ENCODE peak calls at places on chromosome 16, in ten cellular contexts. Z is AG04450; C is stomach; F is effector memory CD4-positive, alpha-beta T cell; J is fibroblast of lung; A is HTR-8/SVneo; L is activated T-helper 2 cell treated with anti-CD3 and anti-CD28 coated beads, Interferon-gamma antibody, Interleukin-2, Interleukin-4, amounts not matched to agents 10 μg/mL and 5 μg/mL and 100 μg/mL, durations not matched to agents 14 hours and 24 hours and 36 hours; H is cardiac fibroblast; V is left lung; P is lung. I is an unnamed sample.

GRCh38 chr16:11736903-11737302 is 5.8 kb downstream of the TXNDC11 start:
- DNase-seq in V (no peak), A (no peak), C (no peak), J (no peak), L (no peak), P (no peak), H (no peak), F (no peak), Z (no peak), I (no peak)

GRCh38 chr16:20954574-20954973 is 54.0 kb downstream of the LYRM1 start:
- DNase-seq in L (no peak), F (no peak), J (no peak), H (no peak), C (no peak), V (no peak), A (no peak), P (no peak), Z (no peak), I (no peak)

GRCh38 chr16:72072514-72073342 is 9.7 kb downstream of the HPR start:
- DNase-seq in A (no peak), P (no peak), F (no peak), J (peak; percentile 49), C (no peak), Z (no peak), H (peak; percentile 85), V (no peak), L (no peak), I (no peak)

GRCh38 chr16:67238806-67239470 is 8.3 kb downstream of the FHOD1 start:
- DNase-seq in H (no peak), J (no peak), C (no peak), L (no peak), A (no peak), V (no peak), Z (no peak), P (no peak), F (no peak), I (no peak)

GRCh38 chr16:87740441-87740840 is 25.3 kb downstream of the KLHDC4 start:
- DNase-seq in F (no peak), J (peak; percentile 38), A (no peak), H (no peak), C (no peak), V (no peak), Z (no peak), L (no peak), P (no peak), I (no peak)

GRCh38 chr16:14629612-14629918 is 495 bp downstream of the PARN start:
- DNase-seq in C (no peak), H (no peak), L (no peak), V (no peak), Z (no peak), J (peak; percentile 5), A (peak; percentile 10), F (no peak), P (no peak), I (no peak)

GRCh38 chr16:8877894-8878522 is 4.1 kb upstream of the LITAFD start:
- DNase-seq in F (no peak), Z (no peak), V (no peak), A (no peak), L (no peak), H (no peak), J (no peak), C (no peak), P (no peak), I (no peak)

GRCh38 chr16:8865145-8865882 is 3.5 kb downstream of the CARHSP1 start:
- DNase-seq in A (no peak), L (no peak), C (no peak), J (no peak), Z (no peak), P (no peak), V (no peak), F (no peak), H (no peak), I (no peak)

GRCh38 chr16:50166511-50167500 is 13.7 kb downstream of the TENT4B start:
- DNase-seq in P (no peak), Z (no peak), F (no peak), C (no peak), A (no peak), J (no peak), V (no peak), H (no peak), L (no peak), I (no peak)

GRCh38 chr16:24051125-24051524 is 205.0 kb upstream of the CACNG3 start:
- DNase-seq in C (no peak), F (no peak), A (no peak), Z (no peak), V (no peak), P (no peak), L (no peak), J (no peak), H (no peak), I (no peak)

GRCh38 chr16:55628306-55628968 is 27.4 kb upstream of the SLC6A2 start:
- DNase-seq in F (no peak), H (no peak), C (no peak), P (no peak), Z (no peak), V (no peak), J (no peak), A (no peak), L (no peak), I (no peak)

GRCh38 chr16:13902677-13903076 is 17.3 kb upstream of the ERCC4 start:
- DNase-seq in L (no peak), H (peak; percentile 96), Z (no peak), F (no peak), J (peak; percentile 97), A (no peak), C (no peak), P (no peak), V (no peak), I (peak; percentile 55)

GRCh38 chr16:79104567-79104966 is 496.0 kb downstream of the MAF start:
- DNase-seq in L (no peak), H (no peak), C (no peak), A (no peak), J (no peak), P (no peak), F (no peak), V (no peak), Z (no peak), I (no peak)